ENCODE peak calls at places on chromosomes 4 and X, in six cellular contexts. I is SK-N-SH, K is HepG2, C is GM12892, T is K562, W is GM12878. E is an unnamed sample.
A peak's percentile ranks its signal among the peaks of the same experiment; 100 is the strongest.

GRCh38 chr4:10082459-10083272 is 33.9 kb downstream of the WDR1 start:
- DNase-seq in K (no peak), C (peak; percentile 21), W (no peak), I (no peak), T (no peak), E (peak; percentile 8)

GRCh38 chr4:164438321-164438720 is 315.6 kb upstream of the SMIM31 start:
- DNase-seq in T (no peak), W (no peak), C (no peak), K (no peak), I (no peak), E (no peak)

GRCh38 chr4:58688603-58689002 is 1578.4 kb upstream of the IGFBP7 start:
- DNase-seq in W (no peak), T (no peak), I (no peak), C (no peak), K (no peak), E (no peak)

GRCh38 chr4:22522206-22522605 is 6.3 kb upstream of the ADGRA3 start:
- DNase-seq in I (no peak), K (no peak), W (no peak), C (no peak), T (no peak), E (no peak)

GRCh38 chrX:134396174-134396573 is 63.8 kb upstream of the HPRT1 start:
- DNase-seq in C (no peak), K (no peak), T (no peak), W (no peak), I (peak; percentile 38), E (no peak)

GRCh38 chrX:69152398-69152797 is 12.9 kb downstream of the PJA1 start:
- DNase-seq in I (peak; percentile 17), W (no peak), K (peak; percentile 21), T (no peak), C (no peak), E (no peak)

GRCh38 chrX:132900631-132901030 is 57.8 kb downstream of the HS6ST2 start:
- DNase-seq in K (no peak), T (no peak), I (no peak), C (no peak), W (no peak), E (no peak)

GRCh38 chr4:124610214-124610613 is 102.3 kb downstream of the ANKRD50 start:
- DNase-seq in I (no peak), K (no peak), T (no peak), W (no peak), C (no peak), E (no peak)

GRCh38 chr4:25106363-25107151 is 53.7 kb downstream of the SEPSECS start:
- DNase-seq in T (no peak), I (no peak), C (no peak), K (no peak), W (no peak), E (no peak)

GRCh38 chr4:145734576-145735329 is 54.8 kb downstream of the C4orf51 start:
- DNase-seq in W (peak; percentile 27), C (no peak), I (no peak), K (peak; percentile 36), T (no peak), E (no peak)

GRCh38 chr4:5751918-5752802 is 41.2 kb downstream of the EVC start:
- DNase-seq in C (no peak), T (no peak), K (no peak), W (no peak), I (no peak), E (no peak)

GRCh38 chr4:38873290-38873949 is 5.8 kb downstream of the FAM114A1 start:
- DNase-seq in W (no peak), K (peak; percentile 54), C (no peak), T (no peak), I (no peak), E (no peak)

GRCh38 chr4:123418486-123418931 is 21.9 kb downstream of the SPRY1 start:
- DNase-seq in I (no peak), W (no peak), C (no peak), T (no peak), K (peak; percentile 97), E (no peak)

GRCh38 chr4:27921236-27921635 is 1060.6 kb downstream of the STIM2 start:
- DNase-seq in C (no peak), W (no peak), K (no peak), I (no peak), T (no peak), E (no peak)

GRCh38 chr4:94974773-94975172 is 217.0 kb downstream of the BMPR1B start:
- DNase-seq in K (no peak), C (no peak), W (no peak), I (no peak), T (no peak), E (no peak)

GRCh38 chrX:77785746-77786548 is at the start of gene ATRX:
- DNase-seq in K (peak; percentile 82), T (peak; percentile 75), C (peak; percentile 56), I (peak; percentile 88), W (peak; percentile 50), E (peak; percentile 48)
- TF ChIP-seq POLR2AphosphoS5 in K (peak; percentile 75), T (peak; percentile 51), C (peak; percentile 79), I (peak; percentile 97), W (peak; percentile 88), E (peak; percentile 83)

GRCh38 chr4:148542922-148543623 is 100.9 kb upstream of the NR3C2 start:
- DNase-seq in T (no peak), K (no peak), I (no peak), C (no peak), W (no peak), E (no peak)
- TF ChIP-seq TAF1 in T (no peak), K (no peak), I (no peak), C (no peak), W (no peak), E (no peak)

GRCh38 chrX:136768469-136769084 is 12.2 kb downstream of the ARHGEF6 start:
- DNase-seq in W (no peak), K (no peak), C (no peak), T (peak; percentile 77), I (peak; percentile 20), E (no peak)
- TF ChIP-seq POLR2AphosphoS5 in W (no peak), K (no peak), C (no peak), T (no peak), I (peak; percentile 40), E (no peak)

DNA sequence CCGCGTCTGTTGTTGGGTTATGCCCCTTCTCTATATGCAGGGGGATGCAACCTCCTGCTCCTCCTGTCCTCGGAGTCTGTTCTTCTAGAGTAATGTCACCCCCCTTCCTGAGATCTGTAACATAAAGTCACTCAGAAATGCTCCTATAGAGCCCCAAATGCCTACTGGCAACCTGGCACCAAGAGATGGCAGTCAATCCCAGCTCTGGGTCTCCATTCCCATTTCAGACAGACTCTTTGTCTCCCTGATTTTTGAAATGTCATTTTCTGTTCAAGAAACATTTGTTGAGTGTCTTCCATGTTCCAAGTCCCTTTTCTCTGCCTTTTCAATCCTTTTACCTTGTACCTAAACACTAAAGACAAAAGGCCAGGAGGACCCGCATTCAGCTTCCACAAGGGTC is 9.6 kb upstream of the PRDM8 start:
- DNase-seq in K (no peak), C (no peak), T (no peak), W (no peak), I (no peak), E (no peak)
- TF ChIP-seq TAF1 in K (no peak), C (no peak), T (no peak), W (no peak), I (no peak), E (no peak)